ENCODE peak calls at places on chromosomes 13 and 19, in six cellular contexts. L is esophagus squamous epithelium, V is AG04450, S is BE2C, Q is fibroblast of lung, M is IMR-90. G is an unnamed sample.

GRCh38 chr19:27851543-27852060 is 1361.3 kb downstream of the UQCRFS1 start:
- DNase-seq in V (no peak), L (no peak), Q (no peak), S (no peak), M (no peak), G (no peak)

GRCh38 chr19:12913871-12914690 is 5.0 kb downstream of the SYCE2 start:
- DNase-seq in L (no peak), M (no peak), V (no peak), Q (peak), S (no peak), G (no peak)

GRCh38 chr19:29645911-29646310 is 19.4 kb upstream of the PLEKHF1 start:
- DNase-seq in L (no peak), M (peak), S (no peak), Q (peak), V (no peak), G (no peak)

GRCh38 chr13:86882107-86882506 is 789.1 kb upstream of the SLITRK5 start:
- DNase-seq in V (no peak), S (no peak), Q (no peak), L (no peak), M (no peak), G (no peak)

GRCh38 chr19:11265785-11266236 is 3.5 kb upstream of the DOCK6 start:
- DNase-seq in V (no peak), Q (peak), L (no peak), M (no peak), S (no peak), G (peak)

GRCh38 chr19:29840066-29840950 is 28.5 kb downstream of the CCNE1 start:
- DNase-seq in L (no peak), Q (no peak), V (no peak), M (no peak), S (no peak), G (no peak)

GRCh38 chr19:8334458-8335342 is 8.4 kb downstream of the KANK3 start:
- DNase-seq in L (no peak), S (peak), M (peak), V (no peak), Q (peak), G (peak)

GRCh38 chr19:15154002-15154612 is 46.7 kb downstream of the NOTCH3 start:
- DNase-seq in M (peak), S (peak), V (no peak), Q (peak), L (no peak), G (no peak)

GRCh38 chr13:97224544-97225324 is 2.6 kb downstream of the MBNL2 start:
- DNase-seq in S (no peak), L (no peak), M (peak), V (no peak), Q (peak), G (no peak)

GRCh38 chr13:95704510-95704909 is 27.6 kb downstream of the DNAJC3 start:
- DNase-seq in V (no peak), M (no peak), S (peak), L (no peak), Q (no peak), G (no peak)

GRCh38 chr13:49022472-49023144 is 46.9 kb downstream of the FNDC3A start:
- DNase-seq in L (no peak), M (peak), Q (peak), V (no peak), S (no peak), G (no peak)

GRCh38 chr19:623974-624373 is 9.4 kb downstream of the POLRMT start:
- DNase-seq in L (no peak), V (peak), S (peak), M (peak), Q (peak), G (no peak)

GRCh38 chr19:21463449-21464105 is 41.8 kb upstream of the ZNF429 start:
- DNase-seq in L (no peak), V (no peak), Q (peak), S (peak), M (no peak), G (peak)

GRCh38 chr13:42373048-42373812 is 101.3 kb downstream of the AKAP11 start:
- DNase-seq in V (no peak), L (no peak), S (no peak), Q (no peak), M (no peak), G (no peak)

GRCh38 chr13:66617786-66618185 is 612.4 kb downstream of the PCDH9 start:
- DNase-seq in Q (no peak), V (no peak), S (no peak), L (no peak), M (no peak), G (no peak)

GRCh38 chr13:41751277-41751676 is 209.6 kb downstream of the VWA8 start:
- DNase-seq in S (peak), M (peak), V (no peak), Q (peak), L (no peak), G (peak)

GRCh38 chr19:38063921-38064320 is 156.9 kb downstream of the SIPA1L3 start:
- DNase-seq in L (no peak), M (no peak), V (no peak), Q (no peak), S (no peak), G (no peak)

GRCh38 chr19:10193666-10194499 is 870 bp downstream of the DNMT1 start:
- DNase-seq in Q (peak), L (no peak), V (no peak), S (peak), M (peak), G (peak)

GRCh38 chr19:17616961-17617806 is 61.7 kb downstream of the COLGALT1 start:
- DNase-seq in Q (no peak), V (no peak), L (no peak), M (peak), S (peak), G (no peak)

GRCh38 chr19:2491130-2491801 is 15.3 kb downstream of the GADD45B start:
- DNase-seq in V (no peak), S (peak), L (no peak), M (peak), Q (peak), G (peak)

GRCh38 chr13:98198683-98199082 is 21.6 kb upstream of the RNF113B start:
- DNase-seq in V (no peak), L (no peak), M (no peak), Q (no peak), S (no peak), G (no peak)

GRCh38 chr19:33564836-33565338 is 43.3 kb upstream of the PEPD start:
- DNase-seq in Q (no peak), L (no peak), V (no peak), M (no peak), S (no peak), G (no peak)

GRCh38 chr13:109500146-109500773 is 286.1 kb downstream of the IRS2 start:
- DNase-seq in V (no peak), S (peak), L (no peak), M (peak), Q (peak), G (no peak)

GRCh38 chr13:38686635-38687245 is at the start of gene FREM2:
- DNase-seq in S (no peak), V (no peak), L (no peak), M (no peak), Q (peak), G (peak)

GRCh38 chr13:38684714-38685113 is 2.2 kb upstream of the FREM2 start:
- DNase-seq in Q (no peak), L (no peak), V (no peak), S (no peak), M (no peak), G (no peak)

GRCh38 chr13:38687246-38688229 is 661 bp downstream of the FREM2 start:
- DNase-seq in M (no peak), Q (peak), V (no peak), L (no peak), S (no peak), G (peak)

GRCh38 chr13:38688674-38689073 is 1.8 kb downstream of the FREM2 start:
- DNase-seq in Q (no peak), M (no peak), S (peak), L (no peak), V (no peak), G (no peak)

DNA sequence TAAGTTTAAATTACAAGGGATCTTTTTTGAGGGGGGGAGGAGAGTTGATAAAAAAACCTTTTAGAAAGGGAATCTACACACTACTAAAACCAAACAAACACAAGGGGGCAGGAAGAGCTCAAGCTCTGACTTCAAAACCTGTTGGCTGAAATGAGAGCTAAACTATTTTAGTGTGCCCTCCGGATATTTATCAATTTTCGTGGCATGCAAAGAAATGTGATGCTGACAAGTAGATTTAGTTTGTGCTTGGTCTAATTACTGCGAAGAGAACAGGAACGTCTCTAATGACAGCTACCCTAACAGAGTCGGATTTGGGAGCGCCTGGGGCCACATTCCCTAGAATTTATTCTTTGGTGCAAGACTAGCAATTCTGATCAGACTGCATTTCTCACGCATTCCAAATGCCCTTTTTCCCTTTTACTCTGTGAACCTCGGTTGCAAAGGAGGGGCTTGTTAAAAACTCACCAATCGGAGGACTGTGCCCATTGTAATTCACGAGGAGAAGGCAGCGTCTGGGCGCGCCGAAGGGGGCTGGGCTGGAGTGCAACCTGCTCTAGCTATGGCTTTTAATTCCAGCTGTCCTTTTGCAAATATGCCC is 804 bp upstream of the FREM2 start:
- DNase-seq in V (no peak), Q (peak), M (no peak), L (no peak), S (no peak), G (peak)
- TF ChIP-seq CTCF in V (no peak), Q (no peak), M (no peak), L (peak), S (peak), G (no peak)

DNA sequence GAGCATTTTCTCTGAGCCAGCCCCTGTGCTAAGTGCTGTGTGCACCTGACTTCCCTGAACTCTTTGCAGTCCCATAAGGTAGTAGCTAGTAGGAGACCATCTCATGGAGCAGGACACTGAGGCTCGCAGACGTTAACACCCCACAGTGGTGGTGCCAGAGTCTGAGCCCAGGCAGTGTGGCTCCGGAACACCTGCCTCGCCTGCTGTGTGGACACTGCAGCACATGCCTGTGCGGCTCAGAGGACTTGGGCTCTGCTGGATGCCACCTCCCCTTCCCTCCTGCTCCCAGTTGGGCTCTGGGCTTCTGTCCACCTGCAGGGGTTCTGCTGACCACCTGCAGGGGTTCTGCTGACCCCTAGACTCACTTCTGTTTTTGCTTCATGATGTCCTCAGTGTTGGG is 27.0 kb upstream of the SIGLEC11 start:
- DNase-seq in M (no peak), L (no peak), Q (no peak), S (no peak), V (no peak), G (peak)
- H3K4me3 ChIP-seq in M (no peak), L (no peak), Q (no peak), S (no peak), V (no peak), G (no peak)

GRCh38 chr19:4187313-4188122 is 5.0 kb downstream of the ANKRD24 start:
- DNase-seq in V (no peak), L (no peak), Q (no peak), S (no peak), M (no peak), G (no peak)

GRCh38 chr19:4186087-4186993 is 3.9 kb downstream of the ANKRD24 start:
- DNase-seq in M (peak), S (peak), L (no peak), V (peak), Q (peak), G (peak)

GRCh38 chr19:4194353-4194752 is 11.9 kb downstream of the ANKRD24 start:
- DNase-seq in V (no peak), Q (no peak), S (no peak), L (no peak), M (no peak), G (no peak)

GRCh38 chr19:4189641-4190040 is 7.2 kb downstream of the ANKRD24 start:
- DNase-seq in Q (no peak), L (no peak), V (no peak), S (no peak), M (no peak), G (no peak)

GRCh38 chr19:4191044-4191443 is 8.6 kb downstream of the ANKRD24 start:
- DNase-seq in L (no peak), V (no peak), M (no peak), Q (no peak), S (no peak), G (no peak)
- TF ChIP-seq CTCF in L (no peak), V (no peak), M (no peak), Q (no peak), S (no peak), G (no peak)

GRCh38 chr19:35040826-35041547 is 534 bp upstream of the HPN start:
- DNase-seq in V (no peak), S (no peak), L (peak), M (no peak), Q (no peak), G (peak)
- H3K4me3 ChIP-seq in V (no peak), S (no peak), L (no peak), M (no peak), Q (no peak), G (peak)

G was measured in left lung.